ENCODE peak calls at places on chromosomes 13 and 19, in eight cellular contexts. S, N, M, W, C, J, T and O are unnamed samples.

GRCh38 chr13:62096652-62097051 is 681.0 kb upstream of the PCDH20 start:
- DNase-seq in W (no peak), T (no peak), M (no peak), N (no peak), S (no peak), C (no peak), J (no peak), O (no peak)

GRCh38 chr13:21616880-21617279 is 12.9 kb upstream of the MICU2 start:
- DNase-seq in M (no peak), T (peak; percentile 30), J (no peak), C (no peak), S (no peak), N (no peak), W (peak; percentile 49), O (no peak)

GRCh38 chr13:93881418-93881817 is 598.1 kb downstream of the DCT start:
- DNase-seq in T (no peak), J (peak; percentile 16), S (no peak), W (no peak), C (peak; percentile 17), N (peak; percentile 22), M (no peak), O (no peak)

GRCh38 chr13:95510950-95511349 is 41.6 kb upstream of the CLDN10 start:
- DNase-seq in M (no peak), C (no peak), W (no peak), T (no peak), J (no peak), S (no peak), N (no peak), O (no peak)

GRCh38 chr19:16587031-16588023 is 15.1 kb upstream of the SLC35E1 start:
- DNase-seq in C (peak; percentile 30), J (no peak), N (peak; percentile 58), S (no peak), W (peak; percentile 43), T (peak; percentile 66), M (no peak), O (no peak)

GRCh38 chr13:101919541-101920306 is 467.2 kb downstream of the ITGBL1 start:
- DNase-seq in C (peak; percentile 14), W (no peak), J (peak; percentile 11), M (no peak), N (peak; percentile 23), T (no peak), S (no peak), O (no peak)

GRCh38 chr19:54668353-54668752 is 5.6 kb downstream of the LILRB4 start:
- DNase-seq in M (no peak), C (no peak), T (no peak), W (no peak), N (no peak), S (no peak), J (no peak), O (no peak)

GRCh38 chr13:106176103-106176502 is 359.4 kb downstream of the EFNB2 start:
- DNase-seq in C (peak; percentile 22), M (no peak), N (peak; percentile 93), J (peak; percentile 13), W (no peak), T (no peak), S (no peak), O (peak; percentile 61)

GRCh38 chr13:30615851-30616311 is 1.8 kb upstream of the USPL1 start:
- DNase-seq in T (no peak), N (peak; percentile 24), M (no peak), C (peak; percentile 59), W (peak; percentile 28), J (peak; percentile 61), S (no peak), O (no peak)

GRCh38 chr19:58356971-58357797 is 3.9 kb upstream of the A1BG start:
- DNase-seq in W (no peak), N (no peak), M (no peak), T (no peak), C (peak; percentile 27), J (peak; percentile 53), S (no peak), O (no peak)

GRCh38 chr13:94389544-94390351 is 89.7 kb downstream of the DCT start:
- DNase-seq in T (no peak), W (no peak), M (no peak), N (no peak), S (no peak), C (peak; percentile 18), J (peak; percentile 45), O (peak; percentile 19)

GRCh38 chr13:92843549-92843948 is 383.1 kb upstream of the GPC6 start:
- DNase-seq in T (no peak), S (no peak), W (no peak), J (peak; percentile 73), C (peak; percentile 76), M (no peak), N (peak; percentile 84), O (peak; percentile 79)

GRCh38 chr13:70310720-70311119 is 202.5 kb upstream of the KLHL1 start:
- DNase-seq in C (peak; percentile 13), M (no peak), T (peak; percentile 25), W (peak; percentile 71), S (no peak), N (peak; percentile 2), J (no peak), O (no peak)

DNA sequence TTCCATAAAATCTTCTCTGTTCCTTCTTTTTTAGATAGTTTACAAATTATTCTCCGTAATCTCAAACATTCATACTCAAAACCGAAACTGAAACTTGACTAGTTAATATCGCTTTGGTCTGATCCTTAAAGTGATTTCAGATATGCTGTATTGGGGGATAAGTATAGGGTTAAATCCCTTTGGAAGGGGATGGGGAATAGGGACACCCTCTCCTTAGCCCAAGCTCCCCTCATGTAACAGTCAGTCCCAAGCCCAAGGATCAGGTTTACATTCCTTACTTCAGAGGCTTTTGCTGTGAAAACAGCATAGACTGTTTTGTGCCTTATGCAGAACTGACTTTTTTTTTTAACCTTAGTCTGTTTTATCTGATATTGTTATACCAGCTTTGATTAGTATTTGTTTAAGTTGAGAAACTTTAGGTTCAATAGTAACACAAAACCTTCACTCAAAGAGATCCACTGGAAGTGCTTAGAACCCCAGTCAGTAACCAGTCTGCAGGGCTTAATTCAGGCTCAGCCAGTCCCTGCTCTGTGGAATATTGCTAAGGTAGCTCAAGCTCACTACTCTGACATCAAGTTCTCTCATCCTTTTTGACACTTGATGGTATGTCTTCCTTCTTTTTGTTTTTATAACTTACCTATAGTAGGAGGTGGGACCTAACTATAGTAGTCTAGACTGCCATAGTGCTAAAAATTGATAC is 10.5 kb downstream of the CDADC1 start:
- DNase-seq in W (no peak), C (no peak), J (no peak), S (no peak), T (no peak), M (no peak), N (no peak), O (no peak)
- H3K4me3 ChIP-seq in W (no peak overlapping the region), C (no peak overlapping the region), J (no peak overlapping the region), S (no peak overlapping the region), T (peak overlapping the region; percentile 10), M (peak overlapping the region; percentile 0), N (no peak overlapping the region), O (no peak overlapping the region)

GRCh38 chr19:13334801-13335481 is 171.3 kb downstream of the CACNA1A start:
- DNase-seq in J (no peak), M (no peak), W (no peak), S (no peak), T (no peak), N (no peak), C (no peak), O (no peak)

GRCh38 chr19:13330285-13330684 is 176.0 kb downstream of the CACNA1A start:
- DNase-seq in W (no peak), T (no peak), C (no peak), M (no peak), N (no peak), S (no peak), J (no peak), O (no peak)

DNA sequence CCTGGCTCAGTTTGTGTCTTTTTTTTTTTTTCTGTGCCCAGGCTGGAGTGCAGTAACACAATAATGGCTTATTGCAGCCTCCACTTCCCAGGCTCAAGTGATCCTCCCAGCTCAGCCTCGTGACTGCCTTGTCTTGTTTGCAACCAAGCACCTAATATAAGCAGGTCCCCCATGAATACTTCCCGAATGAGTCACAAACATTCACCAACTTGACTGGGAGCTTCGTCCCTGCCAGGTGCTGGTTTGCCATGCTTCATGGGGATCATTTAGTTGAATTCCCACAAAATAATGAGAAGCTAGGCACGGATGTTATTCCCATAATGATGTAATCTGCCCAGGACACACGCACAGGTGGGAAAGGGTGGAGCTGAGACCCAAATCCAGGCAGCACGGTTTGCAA is 176.5 kb downstream of the CACNA1A start:
- DNase-seq in W (no peak), N (no peak), C (no peak), T (no peak), J (no peak), S (no peak), M (no peak), O (no peak)
- H3K4me3 ChIP-seq in W (no peak overlapping the region), N (no peak overlapping the region), C (no peak overlapping the region), T (no peak overlapping the region), J (no peak overlapping the region), S (no peak overlapping the region), M (no peak overlapping the region), O (no peak overlapping the region)

GRCh38 chr19:10295847-10296591 is 6.3 kb downstream of the ICAM5 start:
- DNase-seq in C (no peak), J (no peak), S (no peak), W (no peak), M (no peak), T (no peak), N (no peak), O (no peak)
- H3K4me3 ChIP-seq in C (no peak overlapping the region), J (no peak overlapping the region), S (peak overlapping the region; percentile 47), W (no peak overlapping the region), M (no peak overlapping the region), T (peak overlapping the region; percentile 18), N (no peak overlapping the region), O (no peak overlapping the region)

GRCh38 chr19:41328157-41328817 is 18.3 kb downstream of the CCDC97 start:
- DNase-seq in C (no peak), J (no peak), W (no peak), S (no peak), T (no peak), N (no peak), M (no peak), O (no peak)

GRCh38 chr19:41325947-41326706 is 16.2 kb downstream of the CCDC97 start:
- DNase-seq in C (peak; percentile 62), T (peak; percentile 39), N (peak; percentile 80), J (peak; percentile 57), W (no peak), M (no peak), S (no peak), O (peak; percentile 56)

GRCh38 chr19:41327076-41327475 is 17.1 kb downstream of the CCDC97 start:
- DNase-seq in N (no peak), W (no peak), J (no peak), S (no peak), T (no peak), C (no peak), M (no peak), O (no peak)

GRCh38 chr19:41328818-41329220 is 18.8 kb downstream of the CCDC97 start:
- DNase-seq in T (no peak), N (no peak), S (no peak), J (no peak), M (no peak), W (no peak), C (no peak), O (no peak)

DNA sequence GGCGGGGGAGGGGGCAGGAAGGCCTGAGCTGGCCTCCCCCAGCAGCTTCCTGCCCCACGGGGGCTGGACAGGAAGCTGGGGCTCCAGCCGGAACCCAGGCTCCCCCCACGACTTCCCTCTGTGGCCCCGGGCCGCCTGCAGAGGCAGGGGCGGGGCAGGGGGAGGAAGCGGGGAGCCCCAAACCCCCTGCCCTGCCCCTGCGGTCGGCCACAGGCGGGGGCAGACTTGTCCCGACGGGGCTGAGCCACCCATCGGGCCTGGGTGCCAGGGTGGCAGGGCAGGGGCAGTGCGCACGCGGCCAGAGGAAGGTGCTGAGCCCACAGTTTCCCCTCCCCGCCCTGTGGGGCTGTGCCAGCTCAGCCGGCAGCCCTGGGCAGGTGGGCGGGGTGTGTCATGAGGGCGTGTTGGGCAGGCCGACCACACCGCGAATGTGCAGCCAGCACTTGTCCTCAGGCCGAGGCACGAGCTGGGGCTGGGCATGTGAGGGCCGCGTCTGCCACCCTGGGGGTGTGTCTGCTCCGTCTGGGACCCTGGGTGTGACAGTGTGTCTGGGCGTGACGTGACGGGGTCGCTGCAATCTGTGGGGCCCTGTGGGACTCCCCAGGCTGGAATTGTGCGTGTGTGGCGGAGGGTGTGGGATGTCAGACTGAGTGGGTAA is 17.7 kb downstream of the CCDC97 start:
- DNase-seq in J (peak; percentile 51), T (peak; percentile 88), W (peak; percentile 76), M (peak; percentile 51), C (peak; percentile 39), N (peak; percentile 58), S (no peak), O (no peak)
- H3K4me3 ChIP-seq in J (no peak overlapping the region), T (peak overlapping the region; percentile 21), W (no peak overlapping the region), M (no peak overlapping the region), C (no peak overlapping the region), N (peak overlapping the region; percentile 3), S (no peak overlapping the region), O (no peak overlapping the region)